ENCODE peak calls at places on chromosome 13, in eight cellular contexts. G is GM13977, E is HFFc6, F is tibial nerve, K is thoracic aorta, S is H9, P is neural progenitor cell, X is fibroblast of lung. O is an unnamed sample.

GRCh38 chr13:98809345-98809777 is 56.9 kb upstream of the SLC15A1 start:
- DNase-seq in E (no peak), X (no peak), S (no peak), P (no peak), G (no peak), K (no peak), F (no peak), O (no peak)

GRCh38 chr13:45180713-45181601 is 19.9 kb downstream of the KCTD4 start:
- DNase-seq in P (no peak), E (no peak), X (no peak), G (no peak), K (no peak), F (no peak), S (no peak), O (no peak)

GRCh38 chr13:26518433-26519084 is 38.9 kb upstream of the WASF3 start:
- DNase-seq in S (no peak), E (no peak), P (peak), G (no peak), F (no peak), K (no peak), X (no peak), O (no peak)

GRCh38 chr13:104006625-104007061 is 940.4 kb upstream of the SLC10A2 start:
- DNase-seq in S (no peak), P (no peak), G (no peak), F (no peak), E (no peak), K (no peak), X (peak), O (no peak)

GRCh38 chr13:80199585-80200292 is 141.2 kb downstream of the SPRY2 start:
- DNase-seq in S (no peak), E (no peak), G (no peak), F (no peak), P (no peak), K (no peak), X (no peak), O (no peak)

GRCh38 chr13:23509781-23510543 is 60.2 kb upstream of the TNFRSF19 start:
- DNase-seq in S (no peak), X (peak), G (no peak), K (no peak), E (peak), F (no peak), P (no peak), O (no peak)

GRCh38 chr13:40341086-40341471 is 325.4 kb downstream of the FOXO1 start:
- DNase-seq in E (no peak), G (no peak), K (no peak), S (no peak), P (peak), X (no peak), F (no peak), O (no peak)

GRCh38 chr13:34523401-34523800 is 418.7 kb upstream of the NBEA start:
- DNase-seq in X (no peak), K (no peak), G (no peak), E (no peak), S (no peak), F (no peak), P (no peak), O (no peak)

GRCh38 chr13:97076898-97077297 is 82.6 kb upstream of the OXGR1 start:
- DNase-seq in G (no peak), P (peak), K (no peak), F (no peak), X (peak), S (no peak), E (no peak), O (no peak)

GRCh38 chr13:33542309-33543088 is 256.9 kb upstream of the STARD13 start:
- DNase-seq in G (peak), E (peak), S (peak), F (peak), P (peak), X (peak), K (peak), O (peak)

GRCh38 chr13:113970810-113971470 is 2.9 kb downstream of the C13orf46 start:
- DNase-seq in K (peak), E (no peak), X (peak), F (no peak), G (no peak), S (no peak), P (no peak), O (no peak)

GRCh38 chr13:113275387-113275786 is 21.7 kb upstream of the LAMP1 start:
- DNase-seq in F (no peak), X (peak), E (peak), P (peak), S (peak), K (no peak), G (peak), O (no peak)

GRCh38 chr13:36130168-36130541 is 1.0 kb downstream of the DCLK1 start:
- DNase-seq in G (no peak), P (no peak), E (no peak), K (no peak), F (no peak), S (no peak), X (no peak), O (no peak)

GRCh38 chr13:78524936-78525335 is 78.4 kb downstream of the POU4F1 start:
- DNase-seq in E (no peak), G (no peak), S (no peak), K (no peak), X (no peak), P (no peak), F (no peak), O (no peak)

GRCh38 chr13:103104340-103104739 is 38.1 kb upstream of the SLC10A2 start:
- DNase-seq in X (no peak), F (no peak), E (no peak), G (no peak), K (no peak), S (peak), P (no peak), O (no peak)

GRCh38 chr13:97720881-97721280 is 232.6 kb upstream of the IPO5 start:
- DNase-seq in X (no peak), F (no peak), S (no peak), K (no peak), G (no peak), P (no peak), E (no peak), O (no peak)

GRCh38 chr13:45473627-45474026 is 8.9 kb downstream of the COG3 start:
- DNase-seq in S (peak), P (peak), E (no peak), K (no peak), F (no peak), X (no peak), G (peak), O (no peak)

GRCh38 chr13:48942131-48942530 is 33.6 kb upstream of the FNDC3A start:
- DNase-seq in G (no peak), F (no peak), P (no peak), K (no peak), X (peak), E (peak), S (no peak), O (no peak)

GRCh38 chr13:113731192-113732175 is 27.5 kb upstream of the TMEM255B start:
- DNase-seq in S (no peak), E (no peak), F (no peak), K (no peak), G (no peak), P (no peak), X (no peak), O (no peak)

GRCh38 chr13:29886446-29886845 is 36.0 kb upstream of the UBL3 start:
- DNase-seq in G (no peak), F (no peak), S (no peak), K (no peak), E (no peak), X (no peak), P (no peak), O (no peak)

GRCh38 chr13:114053026-114053425 is 79.2 kb upstream of the C13orf46 start:
- DNase-seq in S (no peak), G (no peak), E (peak), P (no peak), X (peak), F (no peak), K (no peak), O (no peak)

GRCh38 chr13:21849323-21849722 is 178.4 kb downstream of the FGF9 start:
- DNase-seq in P (peak), G (peak), X (peak), S (peak), F (no peak), E (no peak), K (no peak), O (peak)

GRCh38 chr13:111382411-111382810 is 62.0 kb downstream of the TEX29 start:
- DNase-seq in E (no peak), G (no peak), F (no peak), S (peak), K (no peak), X (no peak), P (no peak), O (no peak)

GRCh38 chr13:51873837-51874236 is 12.1 kb downstream of the CCDC70 start:
- DNase-seq in P (no peak), G (no peak), K (no peak), X (no peak), E (no peak), S (no peak), F (no peak), O (no peak)

GRCh38 chr13:47893527-47893926 is 107.5 kb downstream of the SUCLA2 start:
- DNase-seq in G (no peak), P (no peak), K (no peak), F (no peak), S (no peak), E (no peak), X (no peak), O (no peak)

GRCh38 chr13:113420833-113421600 is 32.3 kb downstream of the ADPRHL1 start:
- DNase-seq in P (no peak), K (no peak), E (no peak), G (no peak), X (no peak), S (peak), F (no peak), O (no peak)

GRCh38 chr13:109954441-109954840 is 168.1 kb upstream of the IRS2 start:
- DNase-seq in P (no peak), X (no peak), G (no peak), K (no peak), E (no peak), F (no peak), S (no peak), O (no peak)

GRCh38 chr13:25217023-25217909 is 45.2 kb upstream of the AMER2 start:
- DNase-seq in E (peak), G (no peak), F (no peak), S (no peak), P (no peak), X (peak), K (no peak), O (no peak)

GRCh38 chr13:25249001-25249543 is 38.2 kb downstream of the MTMR6 start:
- DNase-seq in P (peak), E (peak), G (peak), K (no peak), S (no peak), F (no peak), X (peak), O (peak)

GRCh38 chr13:40153516-40153915 is 498.1 kb downstream of the COG6 start:
- DNase-seq in P (no peak), E (no peak), X (no peak), G (no peak), S (no peak), F (no peak), K (no peak), O (no peak)

GRCh38 chr13:86830046-86830445 is 841.1 kb upstream of the SLITRK5 start:
- DNase-seq in X (peak), E (no peak), F (no peak), K (no peak), G (no peak), S (no peak), P (no peak), O (no peak)

GRCh38 chr13:94778585-94778984 is 66.2 kb upstream of the SOX21 start:
- DNase-seq in X (no peak), E (no peak), P (no peak), S (no peak), K (no peak), F (no peak), G (no peak), O (no peak)

GRCh38 chr13:94784066-94784465 is 71.7 kb upstream of the SOX21 start:
- DNase-seq in E (peak), S (no peak), G (no peak), P (no peak), F (no peak), K (no peak), X (no peak), O (no peak)

GRCh38 chr13:94780421-94780820 is 68.1 kb upstream of the SOX21 start:
- DNase-seq in F (no peak), S (no peak), X (no peak), P (no peak), E (no peak), G (no peak), K (no peak), O (no peak)

GRCh38 chr13:94778986-94779385 is 66.6 kb upstream of the SOX21 start:
- DNase-seq in F (no peak), K (no peak), X (no peak), G (no peak), S (no peak), E (no peak), P (no peak), O (no peak)

GRCh38 chr13:94783489-94783888 is 71.1 kb upstream of the SOX21 start:
- DNase-seq in E (no peak), F (no peak), G (no peak), P (no peak), X (no peak), K (no peak), S (no peak), O (no peak)
- TF ChIP-seq CTCF in E (no peak), F (no peak), G (no peak), P (no peak), X (no peak), K (no peak), S (no peak), O (no peak)

DNA sequence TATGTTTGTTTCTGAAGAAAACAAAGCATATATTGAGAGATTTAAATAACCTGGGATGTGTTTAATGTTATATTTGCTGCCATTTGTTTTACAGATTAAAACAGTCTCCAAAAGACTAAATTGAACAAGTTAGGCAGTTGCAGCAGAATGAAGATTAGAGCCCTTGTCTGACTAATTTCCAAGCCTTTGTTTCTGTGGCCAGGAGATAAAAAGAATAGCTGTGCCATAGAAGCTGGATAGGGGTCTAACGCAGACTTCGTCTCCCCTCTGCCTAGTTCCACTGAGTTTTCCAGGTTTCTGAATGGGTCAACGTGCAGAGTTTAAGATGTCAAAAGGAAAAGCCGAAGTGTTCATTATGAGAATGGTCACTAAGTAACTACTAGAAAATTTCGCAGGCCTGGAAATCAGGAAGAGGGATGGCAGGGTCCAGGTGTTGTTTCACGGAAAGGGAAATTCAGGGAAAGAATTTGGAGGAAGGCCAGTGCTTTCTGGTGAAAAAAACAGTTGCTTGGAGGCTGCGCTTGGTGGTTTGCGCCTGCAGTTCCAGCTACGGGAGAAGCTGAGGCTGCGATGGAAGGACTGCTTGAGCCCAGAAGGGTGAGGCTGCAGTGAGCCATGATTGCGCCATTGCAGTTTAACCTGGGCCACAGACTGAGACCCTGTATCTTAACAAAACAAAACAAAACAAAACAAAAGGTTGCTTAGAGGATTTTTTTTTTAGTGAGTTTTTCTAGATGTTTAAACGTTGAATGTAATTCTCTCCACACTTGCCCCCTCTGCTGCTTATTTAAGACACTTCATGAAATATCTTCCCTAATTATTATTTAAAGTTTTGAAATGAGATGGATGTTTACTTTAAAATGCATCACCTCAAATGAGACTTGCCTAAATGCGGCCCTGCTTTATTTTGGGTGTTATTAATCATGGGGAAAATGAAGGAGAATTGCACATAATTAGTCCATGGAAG is 75.2 kb upstream of the TRPC4 start:
- DNase-seq in E (no peak), F (no peak), X (peak), K (no peak), S (no peak), P (peak), G (no peak), O (no peak)
- TF ChIP-seq CTCF in E (peak), F (no peak), X (no peak), K (no peak), S (no peak), P (no peak), G (no peak), O (no peak)

DNA sequence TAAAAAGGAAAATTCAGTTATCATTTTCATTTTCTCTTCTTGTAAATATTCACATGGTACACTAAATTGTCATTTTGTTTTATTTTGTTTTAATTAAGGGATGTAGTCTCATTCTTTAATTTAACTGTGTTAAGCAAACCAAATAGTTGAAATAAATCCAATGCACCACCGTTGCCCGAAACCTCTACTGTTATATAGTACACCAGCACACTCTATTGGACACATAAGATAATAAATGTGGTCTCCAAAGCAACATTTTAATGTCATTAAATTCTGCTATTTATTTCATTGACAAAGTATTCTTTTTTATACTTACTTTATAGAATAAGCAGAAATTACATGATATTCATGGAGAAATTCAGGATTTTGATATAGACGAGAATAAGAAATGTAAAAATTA is 156.4 kb upstream of the FREM2 start:
- DNase-seq in S (no peak), X (peak), G (no peak), P (no peak), F (no peak), K (no peak), E (peak), O (no peak)
- TF ChIP-seq CTCF in S (peak), X (no peak), G (peak), P (peak), F (no peak), K (no peak), E (peak), O (peak)

DNA sequence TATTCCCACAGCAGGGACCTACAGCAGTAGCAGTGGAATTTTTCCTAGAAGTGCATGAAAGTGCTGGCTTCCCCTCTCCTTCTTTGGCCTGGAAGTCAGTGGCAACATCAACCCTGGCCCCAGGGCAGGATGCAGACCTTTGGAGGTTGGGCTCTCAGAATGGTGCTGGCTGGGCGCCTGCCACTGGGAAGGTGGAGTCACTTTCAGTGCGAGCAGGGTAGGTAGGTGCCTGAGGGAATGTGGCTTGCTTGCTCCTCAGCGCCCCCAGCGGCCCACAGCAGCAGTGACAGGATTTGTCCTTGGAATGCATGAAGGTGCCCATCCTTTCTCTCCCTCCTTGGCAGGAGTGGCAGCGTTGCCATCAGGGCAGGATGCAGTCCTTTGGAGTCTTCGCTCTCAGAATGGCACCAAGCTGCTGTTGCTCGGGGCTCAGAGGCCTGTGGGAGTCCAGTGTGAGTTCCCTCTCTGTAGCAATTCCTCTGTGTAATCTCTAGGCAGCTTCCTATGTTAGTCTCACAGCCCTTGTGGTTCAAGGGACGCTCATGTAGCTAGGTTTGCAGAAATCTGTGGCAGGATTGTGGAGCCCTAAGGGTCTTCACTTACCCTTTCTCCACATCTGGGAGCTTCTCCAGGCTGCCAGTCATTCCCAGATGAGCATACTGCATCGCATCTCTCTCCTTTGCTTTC is 354.4 kb upstream of the DACH1 start:
- DNase-seq in K (no peak), P (peak), G (no peak), S (peak), F (no peak), E (no peak), X (no peak), O (peak)
- TF ChIP-seq CTCF in K (no peak), P (peak), G (peak), S (peak), F (peak), E (peak), X (peak), O (peak)

GRCh38 chr13:27662738-27663470 is 41.2 kb downstream of the POLR1D start:
- DNase-seq in K (no peak), G (no peak), P (no peak), S (no peak), E (no peak), F (no peak), X (no peak), O (no peak)

GRCh38 chr13:27666951-27667350 is 45.3 kb downstream of the POLR1D start:
- DNase-seq in K (no peak), G (no peak), S (no peak), P (no peak), X (no peak), F (no peak), E (no peak), O (no peak)

GRCh38 chr13:27665761-27666160 is 44.1 kb downstream of the POLR1D start:
- DNase-seq in X (no peak), S (no peak), K (no peak), F (no peak), E (no peak), G (no peak), P (no peak), O (no peak)

GRCh38 chr13:27663947-27664346 is 42.3 kb downstream of the POLR1D start:
- DNase-seq in S (peak), E (no peak), G (no peak), K (no peak), X (peak), F (no peak), P (peak), O (no peak)

DNA sequence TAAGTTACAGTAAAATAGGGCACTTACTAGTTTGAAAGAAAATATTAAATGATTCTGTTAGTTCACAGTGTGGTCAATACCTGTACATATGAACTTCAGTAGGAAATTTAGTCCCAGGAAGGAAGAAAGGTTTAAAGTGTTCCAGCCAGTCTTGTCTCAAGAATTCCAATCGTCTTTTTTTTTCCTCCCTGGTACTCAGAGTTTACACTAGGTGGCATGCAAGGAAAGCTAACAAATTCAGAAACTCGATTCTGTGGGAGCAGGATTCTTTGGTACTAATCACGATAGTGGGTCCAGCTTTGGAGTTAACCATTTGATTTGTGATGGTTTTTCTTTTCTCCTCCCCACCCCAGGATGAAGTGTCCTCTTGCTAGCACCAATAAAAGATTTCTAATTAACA is 43.6 kb downstream of the POLR1D start:
- DNase-seq in F (no peak), K (no peak), E (no peak), S (no peak), X (peak), P (peak), G (no peak), O (no peak)
- TF ChIP-seq CTCF in F (no peak), K (no peak), E (peak), S (peak), X (peak), P (peak), G (no peak), O (no peak)

O was measured in GM10248.